ENCODE peak calls at places on chromosomes 13 and 19, in four cellular contexts. D is mesenchymal stem cell, S is colonic mucosa, Q is transverse colon. C is an unnamed sample.

GRCh38 chr19:39083599-39083982 is 577 bp upstream of the ACP7 start:
- DNase-seq in D (no peak), S (no peak), Q (no peak), C (no peak)

GRCh38 chr19:10748195-10748923 is 30.5 kb downstream of the DNM2 start:
- DNase-seq in D (no peak), S (no peak), Q (no peak), C (peak; percentile 75)

GRCh38 chr19:1455336-1456120 is 5.6 kb downstream of the APC2 start:
- DNase-seq in D (peak; percentile 54), S (peak; percentile 91), Q (peak; percentile 83), C (peak; percentile 97)

GRCh38 chr13:100131863-100132574 is 43.1 kb downstream of the PCCA start:
- DNase-seq in D (peak; percentile 93), S (no peak), Q (no peak), C (no peak)

GRCh38 chr13:43303040-43303729 is 279.8 kb downstream of the DNAJC15 start:
- DNase-seq in D (peak; percentile 69), S (peak; percentile 22), Q (peak; percentile 28), C (peak; percentile 13)

GRCh38 chr13:52001120-52001731 is 10.0 kb downstream of the ATP7B start:
- DNase-seq in D (peak; percentile 48), S (no peak), Q (no peak), C (peak; percentile 49)

GRCh38 chr19:38405276-38405675 is 2.4 kb downstream of the FAM98C start:
- DNase-seq in D (no peak), S (no peak), Q (no peak), C (no peak)

GRCh38 chr19:54030895-54031586 is 32.7 kb downstream of the VSTM1 start:
- DNase-seq in D (no peak), S (no peak), Q (no peak), C (no peak)

GRCh38 chr19:4913996-4914735 is 4.9 kb downstream of the UHRF1 start:
- DNase-seq in D (peak; percentile 32), S (no peak), Q (peak; percentile 17), C (peak; percentile 13)

DNA sequence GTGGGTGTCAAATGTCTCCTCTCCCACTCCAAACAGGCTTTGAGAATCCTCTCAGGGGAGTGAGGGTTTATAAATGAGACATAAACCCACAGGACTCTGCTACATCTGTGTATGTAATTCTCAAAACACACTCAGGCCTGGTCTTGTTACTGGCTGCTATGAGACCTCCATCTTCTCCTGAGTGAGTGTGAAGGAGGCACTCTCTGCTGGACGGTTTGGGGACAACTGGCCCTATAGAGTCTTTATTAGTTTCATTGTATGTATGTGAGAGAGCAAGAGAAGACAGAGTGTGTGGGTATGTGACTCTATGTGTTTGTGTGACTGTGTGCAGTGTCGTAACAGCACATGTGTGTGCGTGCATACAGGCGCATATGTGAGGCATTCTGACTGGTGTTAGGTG is 9.6 kb upstream of the CYP4F12 start:
- DNase-seq in D (no peak), S (no peak), Q (no peak), C (no peak)
- H3K4me1 ChIP-seq in D (no peaks in the 10 kb centered on the region), S (no peaks in the 10 kb centered on the region), Q (no peaks in the 10 kb centered on the region), C (no peaks in the 10 kb centered on the region)

GRCh38 chr19:35497406-35497805 is 7.1 kb upstream of the KRTDAP start:
- DNase-seq in D (no peak), S (no peak), Q (no peak), C (no peak)

GRCh38 chr19:35495107-35496064 is 5.1 kb upstream of the KRTDAP start:
- DNase-seq in D (peak; percentile 63), S (peak; percentile 42), Q (peak; percentile 59), C (peak; percentile 55)

GRCh38 chr19:35490364-35490763 is at the start of gene KRTDAP:
- DNase-seq in D (no peak), S (no peak), Q (no peak), C (no peak)

GRCh38 chr19:35491838-35492360 is 1.6 kb upstream of the KRTDAP start:
- DNase-seq in D (no peak), S (no peak), Q (no peak), C (no peak)

DNA sequence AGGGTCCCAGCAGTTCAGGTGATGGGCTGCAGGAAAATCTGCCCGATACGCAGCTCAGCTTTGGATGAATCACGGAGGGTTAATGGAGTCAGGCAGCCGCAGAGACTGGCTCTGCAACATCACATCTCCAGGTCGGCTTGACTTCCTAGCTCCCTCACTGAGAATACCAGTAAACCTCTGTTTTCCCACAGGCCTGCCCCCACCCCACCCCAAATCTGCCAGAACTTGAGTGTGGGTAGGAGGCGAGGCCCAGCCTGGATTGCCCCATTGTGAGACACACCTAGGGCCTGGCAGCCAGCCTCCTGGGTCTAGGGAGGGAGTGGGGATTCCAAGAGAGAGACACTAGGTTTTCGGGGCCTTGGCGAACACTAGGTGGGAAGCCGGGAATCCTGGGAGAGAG is 3.7 kb upstream of the KRTDAP start:
- DNase-seq in D (no peak), S (no peak), Q (no peak), C (no peak)
- H3K4me1 ChIP-seq in D (peaks cover 5% of the 10 kb centered on the region), S (no peaks in the 10 kb centered on the region), Q (peaks cover 3% of the 10 kb centered on the region), C (no peaks in the 10 kb centered on the region)

GRCh38 chr19:48877900-48878218 is 5.6 kb downstream of the PPP1R15A start:
- DNase-seq in D (peak; percentile 78), S (no peak), Q (no peak), C (no peak)
- H3K4me1 ChIP-seq in D (peaks cover 26% of the 10 kb centered on the region), S (peaks cover 15% of the 10 kb centered on the region), Q (peaks cover 36% of the 10 kb centered on the region), C (peaks cover 3% of the 10 kb centered on the region)

GRCh38 chr19:3012522-3013260 is 16.4 kb downstream of the TLE2 start:
- DNase-seq in D (no peak), S (no peak), Q (no peak), C (no peak)

GRCh38 chr19:3013261-3013725 is 15.8 kb downstream of the TLE2 start:
- DNase-seq in D (no peak), S (no peak), Q (no peak), C (no peak)

GRCh38 chr19:3014135-3014534 is 14.9 kb downstream of the TLE2 start:
- DNase-seq in D (no peak), S (no peak), Q (no peak), C (no peak)

GRCh38 chr19:3017923-3018322 is 11.2 kb downstream of the TLE2 start:
- DNase-seq in D (no peak), S (no peak), Q (no peak), C (no peak)

DNA sequence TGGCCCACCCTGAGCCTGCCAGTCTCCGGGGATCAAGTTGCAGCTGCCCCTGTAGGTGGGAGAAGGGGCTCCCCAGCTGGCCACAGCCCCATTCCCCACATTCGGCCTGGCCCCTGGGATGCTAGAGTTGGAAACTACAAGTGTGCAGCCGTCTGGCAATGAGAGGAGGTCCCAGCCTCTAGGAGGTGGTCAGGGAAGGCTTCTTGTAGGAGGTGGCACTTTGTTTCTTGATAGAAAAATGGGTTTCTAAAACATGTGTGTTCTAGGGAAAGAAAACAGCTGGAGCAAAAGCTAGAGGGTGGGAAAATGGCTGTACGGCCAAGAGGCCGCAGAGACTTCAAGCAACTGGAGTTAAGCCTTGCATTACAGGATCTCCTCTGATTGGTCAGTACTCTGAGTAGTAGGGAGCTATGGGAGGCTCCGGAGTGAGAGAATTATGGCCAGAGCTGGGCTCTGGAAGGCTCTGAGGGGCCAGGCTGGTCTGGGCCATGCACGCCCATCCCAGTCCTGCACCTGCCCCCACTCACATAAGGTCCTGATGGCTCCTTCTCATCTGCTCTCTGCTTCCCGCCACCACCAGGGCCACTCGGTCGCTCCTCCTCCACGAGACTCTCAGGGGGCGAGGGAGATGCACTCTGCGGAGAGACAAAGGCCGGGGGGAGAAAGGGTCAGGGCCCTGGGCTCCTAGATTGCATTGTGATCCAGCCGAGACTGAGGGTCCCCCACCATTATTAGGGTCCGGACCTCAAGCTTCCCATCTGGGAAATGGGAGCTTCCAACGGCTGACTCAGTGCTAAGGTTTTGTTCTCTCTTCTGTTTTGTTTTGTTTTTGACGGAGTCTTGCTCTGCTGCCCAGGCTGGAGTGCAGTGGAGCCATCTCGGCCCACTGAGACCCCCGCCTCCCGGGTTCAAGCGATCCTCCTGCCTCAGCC is 13.7 kb downstream of the TLE2 start:
- DNase-seq in D (no peak), S (no peak), Q (no peak), C (no peak)
- H3K4me1 ChIP-seq in D (peaks cover 3% of the 10 kb centered on the region), S (no peaks in the 10 kb centered on the region), Q (no peaks in the 10 kb centered on the region), C (no peaks in the 10 kb centered on the region)

DNA sequence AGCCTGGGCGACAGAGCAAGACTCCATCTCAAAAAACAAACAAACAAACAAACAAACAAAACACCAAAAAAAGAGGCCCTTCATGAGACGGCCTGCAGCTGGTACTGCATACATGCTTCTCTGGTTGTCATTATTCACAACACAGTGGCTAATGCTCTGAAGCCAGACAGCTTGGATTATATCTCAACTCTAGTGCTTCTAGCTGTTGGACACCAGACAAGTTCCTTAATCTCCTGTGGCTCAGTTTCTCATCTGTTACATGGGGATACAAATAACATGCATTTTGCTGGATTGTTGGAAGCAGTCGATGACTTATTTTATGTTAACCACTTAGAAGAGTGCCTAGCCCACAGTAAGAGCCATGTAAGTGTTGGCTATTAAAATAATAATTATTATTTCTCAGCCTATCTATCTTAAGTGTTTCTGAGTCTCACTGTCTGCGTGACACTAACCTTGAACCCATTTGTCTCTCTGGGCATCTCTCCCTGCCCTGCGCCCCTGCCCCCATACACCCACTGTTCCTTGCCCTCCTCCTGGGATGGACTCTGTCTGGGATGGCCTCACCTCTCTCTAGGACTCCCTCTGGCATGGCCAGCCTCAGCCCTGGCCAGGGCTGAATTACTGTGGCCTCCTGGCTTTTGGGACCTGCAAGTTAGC is 3.1 kb upstream of the JUNB start:
- DNase-seq in D (peak; percentile 58), S (no peak), Q (no peak), C (no peak)
- H3K4me1 ChIP-seq in D (peaks cover 51% of the 10 kb centered on the region), S (peaks cover 30% of the 10 kb centered on the region), Q (peaks cover 69% of the 10 kb centered on the region), C (peaks cover 15% of the 10 kb centered on the region)

DNA sequence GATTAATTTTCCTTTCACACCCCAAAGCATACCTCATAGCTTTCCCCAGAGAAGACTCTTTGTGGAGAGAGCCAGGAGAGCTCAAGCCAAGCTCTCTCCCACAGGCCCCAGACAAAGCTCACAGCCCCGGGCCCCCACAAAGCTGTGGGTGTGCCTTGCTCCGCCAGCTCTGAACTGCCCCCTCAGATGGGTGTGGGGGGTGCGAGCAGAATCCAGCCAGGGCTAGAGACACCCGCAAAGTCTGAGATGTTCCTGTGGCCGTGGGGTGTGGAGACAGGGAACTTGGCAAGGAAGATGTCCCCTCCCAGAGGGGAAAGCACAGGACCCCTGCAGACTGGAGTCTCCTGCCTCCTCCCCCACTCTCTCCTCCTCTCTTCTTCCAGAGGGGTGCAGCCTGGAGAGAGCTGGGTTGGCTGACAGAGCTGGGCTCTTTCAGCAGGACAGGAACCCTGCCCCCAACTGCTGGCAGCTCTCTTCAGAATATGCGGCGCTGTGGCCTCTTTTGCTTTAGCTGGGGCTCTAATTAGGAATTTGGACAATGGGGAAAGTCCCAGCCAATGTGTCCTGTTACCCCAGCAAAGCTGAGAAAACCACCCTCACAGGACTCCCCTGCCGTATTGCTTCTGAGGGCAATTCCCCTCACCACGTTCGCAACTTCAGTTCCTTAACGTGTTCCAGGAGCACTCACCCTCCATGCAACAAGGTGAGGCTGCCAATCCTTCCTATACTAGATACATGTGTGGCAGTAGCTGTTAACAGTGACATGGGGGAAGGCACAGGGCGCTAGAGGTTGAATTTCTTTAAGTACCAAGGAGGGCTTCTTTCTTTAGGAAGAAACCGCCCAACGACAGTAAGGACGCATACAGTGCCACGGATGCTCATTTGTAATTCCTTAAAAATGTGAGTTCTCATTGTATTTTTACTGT is 170.0 kb downstream of the COL4A1 start:
- DNase-seq in D (no peak), S (no peak), Q (no peak), C (no peak)
- H3K4me1 ChIP-seq in D (peaks cover 21% of the 10 kb centered on the region), S (no peaks in the 10 kb centered on the region), Q (no peaks in the 10 kb centered on the region), C (peaks cover 3% of the 10 kb centered on the region)

C was measured in small intestine.